ENCODE peak calls at places on chromosomes 5 and 9, in six cellular contexts. E is activated CD4-positive, alpha-beta T cell treated with anti-CD3 and anti-CD28 coated beads for 36 hours; R is stimulated activated naive CD8-positive, alpha-beta T cell treated with anti-CD3 and anti-CD28 coated beads, Interleukin-15, Interleukin-2, amounts not matched to agents 100 U/mL and 50 U/mL, for 24 hours; C is naive thymus-derived CD8-positive, alpha-beta T cell; K is mucosa of descending colon; X is left colon. P is an unnamed sample.

GRCh38 chr5:88875609-88876234 is 7.3 kb downstream of the MEF2C start:
- ATAC-seq in E (no peak), R (no peak), C (no peak), K (peak), X (peak), P (no peak)

GRCh38 chr9:70049672-70050271 is 6.1 kb downstream of the MAMDC2 start:
- ATAC-seq in E (no peak), R (no peak), C (no peak), K (peak), X (peak), P (no peak)

GRCh38 chr5:136018814-136019777 is 9.7 kb upstream of the TGFBI start:
- ATAC-seq in E (no peak), R (no peak), C (no peak), K (peak), X (no peak), P (no peak)

GRCh38 chr9:105046907-105047651 is 119.1 kb upstream of the ABCA1 start:
- ATAC-seq in E (no peak), R (no peak), C (no peak), K (no peak), X (no peak), P (no peak)

GRCh38 chr5:96322217-96322616 is 110.8 kb downstream of the PCSK1 start:
- ATAC-seq in E (no peak), R (no peak), C (no peak), K (no peak), X (no peak), P (no peak)

GRCh38 chr5:35303152-35303551 is 72.9 kb upstream of the PRLR start:
- ATAC-seq in E (peak), R (no peak), C (no peak), K (no peak), X (no peak), P (peak)

GRCh38 chr9:100577776-100578448 is at the start of gene CAVIN4:
- ATAC-seq in E (no peak), R (no peak), C (no peak), K (no peak), X (no peak), P (no peak)

GRCh38 chr5:55668356-55668755 is 43.8 kb downstream of the SLC38A9 start:
- ATAC-seq in E (no peak), R (no peak), C (no peak), K (no peak), X (no peak), P (no peak)

GRCh38 chr5:43117092-43117491 is 3.6 kb upstream of the ZNF131 start:
- ATAC-seq in E (no peak), R (no peak), C (no peak), K (no peak), X (no peak), P (no peak)

GRCh38 chr5:51396797-51397196 is 13.5 kb downstream of the ISL1 start:
- ATAC-seq in E (no peak), R (no peak), C (no peak), K (no peak), X (no peak), P (no peak)

GRCh38 chr5:154811239-154811638 is 39.2 kb downstream of the FAXDC2 start:
- ATAC-seq in E (no peak), R (no peak), C (no peak), K (no peak), X (no peak), P (no peak)

GRCh38 chr5:142310803-142311202 is 14.0 kb downstream of the SPRY4 start:
- ATAC-seq in E (no peak), R (no peak), C (no peak), K (no peak), X (no peak), P (no peak)

GRCh38 chr5:5141625-5142527 is 1.7 kb downstream of the ADAMTS16 start:
- ATAC-seq in E (no peak), R (no peak), C (no peak), K (peak), X (no peak), P (peak)

GRCh38 chr9:80964951-80965350 is 724.4 kb downstream of the TLE1 start:
- ATAC-seq in E (no peak), R (no peak), C (no peak), K (no peak), X (no peak), P (no peak)

GRCh38 chr5:36630201-36630968 is 24.0 kb downstream of the SLC1A3 start:
- ATAC-seq in E (no peak), R (no peak), C (no peak), K (no peak), X (no peak), P (no peak)

GRCh38 chr9:91841591-91841990 is 108.4 kb downstream of the ROR2 start:
- ATAC-seq in E (no peak), R (no peak), C (no peak), K (no peak), X (no peak), P (no peak)

GRCh38 chr5:123518111-123518510 is 6.1 kb downstream of the CSNK1G3 start:
- ATAC-seq in E (no peak), R (no peak), C (no peak), K (peak), X (peak), P (no peak)

GRCh38 chr9:126621056-126621918 is 7.6 kb downstream of the LMX1B start:
- ATAC-seq in E (no peak), R (no peak), C (no peak), K (no peak), X (no peak), P (no peak)

GRCh38 chr9:116467740-116468351 is 219.3 kb upstream of the TRIM32 start:
- ATAC-seq in E (no peak), R (no peak), C (no peak), K (no peak), X (no peak), P (no peak)

GRCh38 chr5:107373511-107374263 is 297.1 kb downstream of the EFNA5 start:
- ATAC-seq in E (no peak), R (no peak), C (no peak), K (no peak), X (no peak), P (no peak)

GRCh38 chr9:125332527-125332926 is 70.9 kb downstream of the GAPVD1 start:
- ATAC-seq in E (peak), R (peak), C (no peak), K (no peak), X (no peak), P (peak)

GRCh38 chr9:98781588-98782383 is 14.6 kb downstream of the ANKS6 start:
- ATAC-seq in E (no peak), R (no peak), C (no peak), K (peak), X (peak), P (no peak)

GRCh38 chr5:57836921-57837320 is 354.3 kb upstream of the ACTBL2 start:
- ATAC-seq in E (no peak), R (no peak), C (no peak), K (no peak), X (no peak), P (no peak)

GRCh38 chr5:80698369-80698768 is 43.6 kb upstream of the DHFR start:
- ATAC-seq in E (no peak), R (no peak), C (no peak), K (no peak), X (no peak), P (no peak)

GRCh38 chr5:54727874-54728273 is 210.3 kb downstream of the SNX18 start:
- ATAC-seq in E (no peak), R (no peak), C (no peak), K (no peak), X (no peak), P (no peak)

GRCh38 chr5:149403923-149404745 is 25.0 kb upstream of the IL17B start:
- ATAC-seq in E (no peak), R (no peak), C (no peak), K (peak), X (no peak), P (no peak)

GRCh38 chr5:134567651-134568338 is 42.3 kb downstream of the JADE2 start:
- ATAC-seq in E (no peak), R (no peak), C (no peak), K (peak), X (peak), P (no peak)